ENCODE peak calls at places on chromosome 21, in five cellular contexts. S, T, J, V and W are unnamed samples.
A peak's percentile ranks its signal among the peaks of the same experiment; 100 is the strongest.

GRCh38 chr21:14900611-14901010 is 164.2 kb downstream of the NRIP1 start:
- DNase-seq in S (peak; percentile 32), T (no peak), J (no peak), V (no peak), W (no peak)

GRCh38 chr21:15825699-15826098 is 95.9 kb downstream of the USP25 start:
- DNase-seq in S (no peak), T (no peak), J (no peak), V (no peak), W (no peak)

GRCh38 chr21:32349333-32349944 is 43.4 kb downstream of the URB1 start:
- DNase-seq in S (no peak), T (no peak), J (no peak), V (no peak), W (no peak)

GRCh38 chr21:25421327-25422028 is 185.8 kb downstream of the MRPL39 start:
- DNase-seq in S (peak; percentile 64), T (no peak), J (peak; percentile 44), V (peak; percentile 35), W (peak; percentile 33)

GRCh38 chr21:33360281-33360680 is 35.5 kb downstream of the IFNAR1 start:
- DNase-seq in S (no peak), T (peak; percentile 43), J (peak; percentile 76), V (no peak), W (no peak)

GRCh38 chr21:38811257-38811656 is 5.5 kb downstream of the ETS2 start:
- DNase-seq in S (peak; percentile 96), T (no peak), J (peak; percentile 89), V (no peak), W (no peak)

GRCh38 chr21:26055010-26055409 is 115.6 kb downstream of the APP start:
- DNase-seq in S (no peak), T (no peak), J (no peak), V (no peak), W (no peak)

GRCh38 chr21:34886554-34887385 is 162.3 kb downstream of the RUNX1 start:
- DNase-seq in S (peak; percentile 34), T (no peak), J (peak; percentile 42), V (no peak), W (peak; percentile 22)

GRCh38 chr21:39575778-39576177 is 37.0 kb upstream of the B3GALT5 start:
- DNase-seq in S (peak; percentile 14), T (no peak), J (no peak), V (no peak), W (no peak)

GRCh38 chr21:36487641-36488307 is 7.9 kb upstream of the CLDN14 start:
- DNase-seq in S (peak; percentile 77), T (no peak), J (peak; percentile 66), V (no peak), W (no peak)

GRCh38 chr21:21907271-21907670 is 909.1 kb downstream of the NCAM2 start:
- DNase-seq in S (no peak), T (no peak), J (no peak), V (no peak), W (no peak)

GRCh38 chr21:15050588-15051377 is 14.0 kb downstream of the NRIP1 start:
- DNase-seq in S (no peak), T (no peak), J (no peak), V (no peak), W (no peak)

GRCh38 chr21:38621132-38621531 is 122.9 kb upstream of the ERG start:
- DNase-seq in S (no peak), T (no peak), J (no peak), V (no peak), W (no peak)

GRCh38 chr21:31218830-31219608 is 125.0 kb downstream of the TIAM1 start:
- DNase-seq in S (peak; percentile 94), T (peak; percentile 18), J (peak; percentile 62), V (no peak), W (no peak)

GRCh38 chr21:14632359-14632758 is 86.2 kb upstream of the SAMSN1 start:
- DNase-seq in S (no peak), T (no peak), J (no peak), V (no peak), W (no peak)

GRCh38 chr21:41772351-41773080 is 5.7 kb upstream of the RIPK4 start:
- DNase-seq in S (no peak), T (no peak), J (no peak), V (no peak), W (no peak)